ENCODE peak calls at places on chromosomes 2 and 18, in eight cellular contexts. W is activated T-cell treated with anti-CD3 and anti-CD28 coated beads, Interleukin-2, amount 50 U/mL, for 1 hour; K is stimulated activated CD4-positive, alpha-beta T cell treated with anti-CD3 and anti-CD28 coated beads, TNF-alpha, amount 100 ng/mL, for 24 hours; P is PC-3; G is left kidney; Y is Right ventricle myocardium inferior; R is activated naive CD4-positive, alpha-beta T cell; D is NCI-H1105. Q is an unnamed sample.

GRCh38 chr2:145740302-145740701 is 1220.4 kb upstream of the ZEB2 start:
- DNase-seq in W (no peak), K (no peak), P (peak; percentile 60), G (no peak), Y (no peak), R (no peak), D (no peak), Q (no peak)

GRCh38 chr2:126655500-126656310 is at the start of gene GYPC:
- DNase-seq in W (peak; percentile 57), K (peak; percentile 59), P (no peak), G (peak; percentile 83), Y (peak; percentile 90), R (peak; percentile 12), D (no peak), Q (peak; percentile 74)

GRCh38 chr2:172215172-172215935 is 112.7 kb upstream of the DLX2 start:
- DNase-seq in W (no peak), K (no peak), P (no peak), G (no peak), Y (no peak), R (no peak), D (no peak), Q (no peak)

GRCh38 chr2:42698940-42699339 is 65.0 kb downstream of the OXER1 start:
- DNase-seq in W (no peak), K (no peak), P (no peak), G (no peak), Y (no peak), R (no peak), D (no peak), Q (no peak)

GRCh38 chr18:23743733-23744333 is 54.6 kb downstream of the LAMA3 start:
- DNase-seq in W (no peak), K (no peak), P (no peak), G (no peak), Y (no peak), R (no peak), D (peak; percentile 79), Q (no peak)

GRCh38 chr2:95356821-95357700 is 45.4 kb upstream of the FAHD2A start:
- DNase-seq in W (no peak), K (no peak), P (no peak), G (no peak), Y (no peak), R (no peak), D (no peak), Q (no peak)

GRCh38 chr2:228707846-228708245 is 526.4 kb upstream of the SPHKAP start:
- DNase-seq in W (no peak), K (no peak), P (no peak), G (no peak), Y (no peak), R (no peak), D (no peak), Q (no peak)

GRCh38 chr2:223093436-223093839 is 41.4 kb downstream of the KCNE4 start:
- DNase-seq in W (no peak), K (no peak), P (peak; percentile 21), G (no peak), Y (peak; percentile 83), R (no peak), D (no peak), Q (no peak)

GRCh38 chr2:68375522-68376040 is 10.5 kb downstream of the PLEK start:
- DNase-seq in W (no peak), K (no peak), P (no peak), G (no peak), Y (no peak), R (no peak), D (no peak), Q (no peak)

GRCh38 chr2:37798315-37799005 is 126.6 kb upstream of the RMDN2 start:
- DNase-seq in W (no peak), K (no peak), P (no peak), G (no peak), Y (no peak), R (no peak), D (no peak), Q (no peak)

GRCh38 chr2:67974564-67975430 is 88.0 kb downstream of the C1D start:
- DNase-seq in W (no peak), K (no peak), P (peak; percentile 38), G (no peak), Y (no peak), R (no peak), D (peak; percentile 2), Q (no peak)

GRCh38 chr2:161370981-161371380 is 45.1 kb upstream of the TBR1 start:
- DNase-seq in W (no peak), K (no peak), P (no peak), G (no peak), Y (no peak), R (no peak), D (no peak), Q (no peak)

GRCh38 chr2:166148811-166149400 is 21.1 kb upstream of the SCN1A start:
- DNase-seq in W (no peak), K (no peak), P (no peak), G (no peak), Y (peak; percentile 45), R (no peak), D (no peak), Q (no peak)

GRCh38 chr2:156300337-156300736 is 32.2 kb downstream of the NR4A2 start:
- DNase-seq in W (no peak), K (no peak), P (no peak), G (no peak), Y (no peak), R (no peak), D (no peak), Q (no peak)

GRCh38 chr2:98134138-98134537 is 47.2 kb downstream of the VWA3B start:
- DNase-seq in W (no peak), K (peak; percentile 57), P (no peak), G (no peak), Y (no peak), R (no peak), D (no peak), Q (peak; percentile 63)